ENCODE peak calls at places on chromosomes 3 and 15, in seven cellular contexts. E, K, O, B, W, F and D are unnamed samples.

GRCh38 chr3:70358978-70359580 is 46.6 kb upstream of the MDFIC2 start:
- DNase-seq in E (no peak), K (peak), O (no peak), B (peak), W (no peak), F (no peak), D (no peak)

GRCh38 chr15:42584031-42584765 is 8.8 kb downstream of the STARD9 start:
- DNase-seq in E (no peak), K (no peak), O (no peak), B (no peak), W (no peak), F (no peak), D (no peak)

GRCh38 chr3:51675201-51675611 is 4.2 kb downstream of the TEX264 start:
- DNase-seq in E (no peak), K (no peak), O (no peak), B (peak), W (no peak), F (no peak), D (no peak)

GRCh38 chr3:69439683-69440270 is 53.9 kb upstream of the FRMD4B start:
- DNase-seq in E (no peak), K (no peak), O (no peak), B (peak), W (no peak), F (no peak), D (no peak)

GRCh38 chr3:194070220-194070633 is 65.7 kb upstream of the HES1 start:
- DNase-seq in E (no peak), K (no peak), O (no peak), B (no peak), W (no peak), F (no peak), D (no peak)

GRCh38 chr3:163916596-163917560 is 1161.4 kb downstream of the SI start:
- DNase-seq in E (no peak), K (peak), O (no peak), B (no peak), W (no peak), F (no peak), D (no peak)

GRCh38 chr3:101066776-101067175 is 73.6 kb upstream of the ABI3BP start:
- DNase-seq in E (no peak), K (no peak), O (no peak), B (peak), W (no peak), F (no peak), D (no peak)

GRCh38 chr3:150314248-150315027 is 93.7 kb upstream of the TSC22D2 start:
- DNase-seq in E (no peak), K (no peak), O (no peak), B (no peak), W (peak), F (no peak), D (no peak)

GRCh38 chr3:195438371-195438770 is 4.4 kb downstream of the ACAP2 start:
- DNase-seq in E (no peak), K (no peak), O (no peak), B (no peak), W (no peak), F (no peak), D (no peak)

GRCh38 chr3:25573386-25574171 is 91.1 kb downstream of the TOP2B start:
- DNase-seq in E (no peak), K (no peak), O (no peak), B (no peak), W (no peak), F (no peak), D (no peak)

GRCh38 chr15:36407647-36408046 is 171.8 kb upstream of the CDIN1 start:
- DNase-seq in E (no peak), K (no peak), O (no peak), B (peak), W (no peak), F (no peak), D (no peak)

GRCh38 chr3:183987014-183987600 is 30.6 kb downstream of the ABCC5 start:
- DNase-seq in E (no peak), K (no peak), O (no peak), B (no peak), W (no peak), F (no peak), D (no peak)

GRCh38 chr3:49712631-49713317 is 6.7 kb downstream of the AMIGO3 start:
- DNase-seq in E (no peak), K (no peak), O (peak), B (no peak), W (no peak), F (no peak), D (no peak)

GRCh38 chr3:188720636-188721035 is 451.1 kb upstream of the TPRG1 start:
- DNase-seq in E (no peak), K (no peak), O (no peak), B (peak), W (no peak), F (no peak), D (no peak)

GRCh38 chr3:54232618-54233017 is 110.3 kb downstream of the CACNA2D3 start:
- DNase-seq in E (no peak), K (no peak), O (no peak), B (no peak), W (no peak), F (no peak), D (no peak)

GRCh38 chr15:100686725-100687488 is 84.5 kb downstream of the ASB7 start:
- DNase-seq in E (no peak), K (no peak), O (no peak), B (peak), W (no peak), F (no peak), D (no peak)

GRCh38 chr3:154307363-154307762 is 16.9 kb downstream of the DHX36 start:
- DNase-seq in E (no peak), K (no peak), O (no peak), B (no peak), W (no peak), F (no peak), D (no peak)

GRCh38 chr3:4707324-4707723 is 214.2 kb downstream of the ITPR1 start:
- DNase-seq in E (no peak), K (no peak), O (no peak), B (no peak), W (no peak), F (no peak), D (no peak)

GRCh38 chr3:43236008-43236407 is 50.3 kb upstream of the SNRK start:
- DNase-seq in E (no peak), K (no peak), O (no peak), B (peak), W (no peak), F (no peak), D (no peak)

GRCh38 chr3:190229632-190230424 is 92.4 kb downstream of the CLDN1 start:
- DNase-seq in E (no peak), K (no peak), O (no peak), B (peak), W (no peak), F (no peak), D (no peak)

GRCh38 chr15:59952960-59953359 is 51.2 kb upstream of the FOXB1 start:
- DNase-seq in E (no peak), K (no peak), O (no peak), B (no peak), W (no peak), F (no peak), D (no peak)

GRCh38 chr15:66024998-66025397 is 155.7 kb downstream of the RAB11A start:
- DNase-seq in E (no peak), K (no peak), O (no peak), B (no peak), W (no peak), F (peak), D (no peak)

GRCh38 chr3:124467980-124468902 is 262.0 kb upstream of the UMPS start:
- DNase-seq in E (no peak), K (peak), O (no peak), B (peak), W (peak), F (peak), D (peak)

GRCh38 chr3:58009026-58009748 is 965 bp downstream of the FLNB start:
- DNase-seq in E (peak), K (no peak), O (peak), B (no peak), W (peak), F (peak), D (no peak)

GRCh38 chr15:76035593-76035992 is 23.4 kb upstream of the NRG4 start:
- DNase-seq in E (no peak), K (no peak), O (no peak), B (no peak), W (no peak), F (no peak), D (no peak)